ENCODE peak calls at places on chromosomes 7 and 10, in seven cellular contexts. One of them, this sample, is unnamed.

GRCh38 chr7:5452937-5453540 is 29.4 kb upstream of the TNRC18 start:
- DNase-seq in sciatic nerve: no peak
- DNase-seq in fibroblast of gingiva: peak
- DNase-seq in choroid plexus epithelial cell: peak
- DNase-seq in aorta: no peak
- DNase-seq in iris pigment epithelial cell: peak
- DNase-seq in KG1: no peak
- DNase-seq in this sample: no peak

GRCh38 chr10:118799779-118800178 is 45.0 kb upstream of the CACUL1 start:
- DNase-seq in sciatic nerve: no peak
- DNase-seq in iris pigment epithelial cell: peak
- DNase-seq in choroid plexus epithelial cell: peak
- DNase-seq in aorta: no peak
- DNase-seq in fibroblast of gingiva: no peak
- DNase-seq in KG1: no peak
- DNase-seq in this sample: no peak

GRCh38 chr10:124999433-125000365 is 57.8 kb downstream of the ZRANB1 start:
- DNase-seq in sciatic nerve: peak
- DNase-seq in iris pigment epithelial cell: peak
- DNase-seq in fibroblast of gingiva: peak
- DNase-seq in KG1: no peak
- DNase-seq in choroid plexus epithelial cell: peak
- DNase-seq in aorta: peak
- DNase-seq in this sample: no peak

GRCh38 chr7:42774436-42774835 is 137.4 kb downstream of the C7orf25 start:
- DNase-seq in KG1: no peak
- DNase-seq in fibroblast of gingiva: no peak
- DNase-seq in aorta: no peak
- DNase-seq in sciatic nerve: no peak
- DNase-seq in iris pigment epithelial cell: no peak
- DNase-seq in choroid plexus epithelial cell: no peak
- DNase-seq in this sample: no peak

GRCh38 chr10:127151541-127151940 is 44.9 kb downstream of the INSYN2A start:
- DNase-seq in fibroblast of gingiva: no peak
- DNase-seq in iris pigment epithelial cell: peak
- DNase-seq in choroid plexus epithelial cell: peak
- DNase-seq in sciatic nerve: no peak
- DNase-seq in aorta: no peak
- DNase-seq in KG1: no peak
- DNase-seq in this sample: no peak

GRCh38 chr10:34434119-34434594 is 380.9 kb downstream of the PARD3 start:
- DNase-seq in KG1: no peak
- DNase-seq in sciatic nerve: no peak
- DNase-seq in choroid plexus epithelial cell: peak
- DNase-seq in aorta: no peak
- DNase-seq in iris pigment epithelial cell: peak
- DNase-seq in fibroblast of gingiva: peak
- DNase-seq in this sample: no peak

GRCh38 chr7:154409703-154410311 is 357.6 kb downstream of the DPP6 start:
- DNase-seq in KG1: no peak
- DNase-seq in choroid plexus epithelial cell: peak
- DNase-seq in aorta: no peak
- DNase-seq in iris pigment epithelial cell: peak
- DNase-seq in fibroblast of gingiva: no peak
- DNase-seq in sciatic nerve: no peak
- DNase-seq in this sample: no peak

GRCh38 chr10:43594944-43595589 is 11.2 kb upstream of the ZNF485 start:
- DNase-seq in fibroblast of gingiva: peak
- DNase-seq in iris pigment epithelial cell: peak
- DNase-seq in aorta: no peak
- DNase-seq in KG1: peak
- DNase-seq in sciatic nerve: no peak
- DNase-seq in choroid plexus epithelial cell: peak
- DNase-seq in this sample: no peak

GRCh38 chr7:47449810-47450586 is 131.9 kb downstream of the TNS3 start:
- DNase-seq in KG1: no peak
- DNase-seq in fibroblast of gingiva: no peak
- DNase-seq in iris pigment epithelial cell: peak
- DNase-seq in sciatic nerve: no peak
- DNase-seq in choroid plexus epithelial cell: peak
- DNase-seq in aorta: peak
- DNase-seq in this sample: no peak

GRCh38 chr10:44010873-44011602 is 362.4 kb upstream of the ZNF32 start:
- DNase-seq in iris pigment epithelial cell: no peak
- DNase-seq in choroid plexus epithelial cell: no peak
- DNase-seq in sciatic nerve: no peak
- DNase-seq in aorta: peak
- DNase-seq in KG1: no peak
- DNase-seq in fibroblast of gingiva: no peak
- DNase-seq in this sample: no peak

GRCh38 chr10:96017227-96017687 is 26.1 kb upstream of the CCNJ start:
- DNase-seq in iris pigment epithelial cell: peak
- DNase-seq in sciatic nerve: no peak
- DNase-seq in aorta: no peak
- DNase-seq in KG1: peak
- DNase-seq in fibroblast of gingiva: peak
- DNase-seq in choroid plexus epithelial cell: peak
- DNase-seq in this sample: peak

GRCh38 chr7:84069036-84069435 is 125.6 kb downstream of the SEMA3A start:
- DNase-seq in KG1: no peak
- DNase-seq in sciatic nerve: no peak
- DNase-seq in iris pigment epithelial cell: no peak
- DNase-seq in choroid plexus epithelial cell: no peak
- DNase-seq in fibroblast of gingiva: no peak
- DNase-seq in aorta: no peak
- DNase-seq in this sample: no peak

GRCh38 chr10:72097448-72098300 is 9.3 kb upstream of the SPOCK2 start:
- DNase-seq in sciatic nerve: no peak
- DNase-seq in iris pigment epithelial cell: peak
- DNase-seq in fibroblast of gingiva: peak
- DNase-seq in aorta: no peak
- DNase-seq in choroid plexus epithelial cell: peak
- DNase-seq in KG1: no peak
- DNase-seq in this sample: no peak

GRCh38 chr10:91006001-91006751 is 85.3 kb upstream of the ANKRD1 start:
- DNase-seq in iris pigment epithelial cell: peak
- DNase-seq in KG1: peak
- DNase-seq in sciatic nerve: peak
- DNase-seq in aorta: no peak
- DNase-seq in choroid plexus epithelial cell: peak
- DNase-seq in fibroblast of gingiva: peak
- DNase-seq in this sample: peak

GRCh38 chr10:86968271-86968993 is at the start of gene ADIRF:
- DNase-seq in sciatic nerve: peak
- DNase-seq in iris pigment epithelial cell: no peak
- DNase-seq in aorta: peak
- DNase-seq in KG1: no peak
- DNase-seq in fibroblast of gingiva: peak
- DNase-seq in choroid plexus epithelial cell: no peak
- DNase-seq in this sample: no peak

GRCh38 chr7:40923631-40924030 is 779.3 kb downstream of the INHBA start:
- DNase-seq in sciatic nerve: no peak
- DNase-seq in choroid plexus epithelial cell: no peak
- DNase-seq in aorta: no peak
- DNase-seq in iris pigment epithelial cell: no peak
- DNase-seq in fibroblast of gingiva: no peak
- DNase-seq in KG1: no peak
- DNase-seq in this sample: no peak